ENCODE peak calls at places on chromosome 18, in ten cellular contexts. K, Y, C, X, B, H, R, D, W and U are unnamed samples. For H3K9me3, the result is how much of the 10 kb centered on the place peaks cover.

GRCh38 chr18:53380063-53380639 is 844.3 kb downstream of the MBD2 start:
- DNase-seq in K (no peak), Y (peak), C (peak), X (no peak), B (no peak), H (no peak), R (no peak), D (peak), W (no peak), U (no peak)

GRCh38 chr18:48940854-48941531 is 9.8 kb downstream of the SMAD7 start:
- DNase-seq in K (peak), Y (no peak), C (peak), X (no peak), B (no peak), H (peak), R (peak), D (no peak), W (no peak), U (peak)

GRCh38 chr18:70289351-70290330 is 796 bp downstream of the SOCS6 start:
- DNase-seq in K (no peak), Y (peak), C (peak), X (peak), B (no peak), H (no peak), R (peak), D (peak), W (peak), U (no peak)

GRCh38 chr18:44651453-44651852 is 29.2 kb upstream of the SETBP1 start:
- DNase-seq in K (no peak), Y (peak), C (peak), X (no peak), B (no peak), H (no peak), R (no peak), D (no peak), W (no peak), U (no peak)

GRCh38 chr18:58776084-58776483 is 88.6 kb upstream of the ZNF532 start:
- DNase-seq in K (no peak), Y (no peak), C (no peak), X (no peak), B (no peak), H (no peak), R (no peak), D (no peak), W (no peak), U (no peak)

GRCh38 chr18:54845788-54846187 is 17.5 kb downstream of the RAB27B start:
- DNase-seq in K (no peak), Y (no peak), C (peak), X (no peak), B (no peak), H (no peak), R (no peak), D (no peak), W (no peak), U (no peak)

GRCh38 chr18:5879479-5879882 is 15.8 kb downstream of the TMEM200C start:
- DNase-seq in K (no peak), Y (peak), C (peak), X (no peak), B (no peak), H (no peak), R (no peak), D (peak), W (no peak), U (no peak)

GRCh38 chr18:28189400-28190239 is 12.7 kb upstream of the CDH2 start:
- DNase-seq in K (no peak), Y (peak), C (peak), X (no peak), B (no peak), H (no peak), R (peak), D (peak), W (no peak), U (no peak)

GRCh38 chr18:55265130-55265675 is 305.9 kb upstream of the CCDC68 start:
- DNase-seq in K (no peak), Y (no peak), C (no peak), X (no peak), B (no peak), H (no peak), R (no peak), D (no peak), W (no peak), U (no peak)

GRCh38 chr18:26655010-26655613 is 106.8 kb upstream of the KCTD1 start:
- DNase-seq in K (no peak), Y (no peak), C (peak), X (no peak), B (no peak), H (no peak), R (no peak), D (no peak), W (no peak), U (no peak)

GRCh38 chr18:62877448-62878221 is 162.3 kb downstream of the PHLPP1 start:
- DNase-seq in K (no peak), Y (peak), C (peak), X (no peak), B (no peak), H (no peak), R (no peak), D (peak), W (no peak), U (no peak)

GRCh38 chr18:22503803-22504202 is 86.1 kb upstream of the CTAGE1 start:
- DNase-seq in K (no peak), Y (no peak), C (peak), X (peak), B (no peak), H (no peak), R (no peak), D (no peak), W (no peak), U (no peak)

GRCh38 chr18:62637807-62638687 is 77.3 kb upstream of the PHLPP1 start:
- DNase-seq in K (peak), Y (peak), C (no peak), X (no peak), B (no peak), H (no peak), R (peak), D (peak), W (no peak), U (peak)

GRCh38 chr18:70421471-70421870 is 132.6 kb downstream of the SOCS6 start:
- DNase-seq in K (no peak), Y (no peak), C (no peak), X (no peak), B (no peak), H (peak), R (no peak), D (no peak), W (no peak), U (no peak)

GRCh38 chr18:63979409-63979908 is 9.6 kb downstream of the SERPINB8 start:
- DNase-seq in K (peak), Y (peak), C (peak), X (no peak), B (no peak), H (peak), R (peak), D (peak), W (no peak), U (no peak)

GRCh38 chr18:27785815-27786537 is 391.0 kb downstream of the CDH2 start:
- DNase-seq in K (no peak), Y (no peak), C (no peak), X (no peak), B (no peak), H (no peak), R (no peak), D (no peak), W (no peak), U (no peak)

GRCh38 chr18:1092228-1092627 is 187.6 kb downstream of the ADCYAP1 start:
- DNase-seq in K (no peak), Y (peak), C (no peak), X (no peak), B (no peak), H (no peak), R (no peak), D (peak), W (no peak), U (no peak)

GRCh38 chr18:55651236-55651635 is 63.2 kb upstream of the TCF4 start:
- DNase-seq in K (no peak), Y (no peak), C (peak), X (no peak), B (no peak), H (no peak), R (no peak), D (no peak), W (no peak), U (no peak)

GRCh38 chr18:66510357-66511027 is 93.4 kb downstream of the CDH19 start:
- DNase-seq in K (no peak), Y (no peak), C (no peak), X (no peak), B (no peak), H (no peak), R (no peak), D (no peak), W (no peak), U (no peak)

GRCh38 chr18:31291688-31292087 is 26.3 kb upstream of the DSG1 start:
- DNase-seq in K (no peak), Y (no peak), C (no peak), X (no peak), B (no peak), H (no peak), R (no peak), D (no peak), W (no peak), U (no peak)

GRCh38 chr18:12768622-12769021 is 65.8 kb downstream of the PSMG2 start:
- DNase-seq in K (no peak), Y (no peak), C (peak), X (no peak), B (no peak), H (no peak), R (no peak), D (no peak), W (no peak), U (no peak)

GRCh38 chr18:32906506-32907214 is 133.8 kb upstream of the KLHL14 start:
- DNase-seq in K (no peak), Y (no peak), C (no peak), X (no peak), B (no peak), H (no peak), R (no peak), D (no peak), W (no peak), U (no peak)

GRCh38 chr18:9482790-9483189 is 7.5 kb downstream of the RALBP1 start:
- DNase-seq in K (no peak), Y (no peak), C (no peak), X (no peak), B (no peak), H (no peak), R (no peak), D (no peak), W (no peak), U (no peak)
- H3K9me3 ChIP-seq in K (under half), Y (under half), C (under half), X (under half), B (under half), H (under half), R (under half), D (under half), W (under half), U (under half)

DNA sequence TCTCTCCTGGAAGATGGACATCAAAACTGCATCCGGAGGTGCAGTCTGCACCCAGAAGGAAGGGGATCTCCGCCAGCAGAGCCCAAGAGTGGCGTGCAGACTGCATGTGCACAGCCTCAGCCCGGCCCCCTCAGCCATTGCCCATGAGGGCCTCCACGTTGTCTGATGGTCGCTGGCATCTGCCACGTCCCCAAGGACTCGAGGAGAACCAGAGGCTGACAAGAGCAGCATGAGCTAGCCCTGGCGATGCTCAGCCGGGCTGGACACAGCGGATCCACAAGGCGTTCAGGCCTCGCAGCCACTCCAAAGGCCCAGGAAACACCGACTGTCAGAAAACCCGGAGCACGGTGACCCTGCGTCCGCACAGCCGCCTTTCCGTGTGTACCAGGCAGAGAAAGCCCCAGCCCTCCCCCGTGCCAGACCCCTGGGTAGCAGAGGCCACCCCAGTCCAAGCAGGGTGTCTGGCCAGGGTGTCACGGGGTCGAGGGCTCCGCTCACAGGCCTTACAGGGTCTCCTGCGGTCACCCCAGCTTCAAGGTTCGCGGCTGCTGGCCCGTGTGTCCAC is 48.3 kb downstream of the SLC66A2 start:
- DNase-seq in K (no peak), Y (no peak), C (no peak), X (no peak), B (no peak), H (peak), R (no peak), D (no peak), W (peak), U (peak)
- H3K9me3 ChIP-seq in K (under half), Y (under half), C (under half), X (under half), B (under half), H (under half), R (under half), D (under half), W (under half), U (under half)

DNA sequence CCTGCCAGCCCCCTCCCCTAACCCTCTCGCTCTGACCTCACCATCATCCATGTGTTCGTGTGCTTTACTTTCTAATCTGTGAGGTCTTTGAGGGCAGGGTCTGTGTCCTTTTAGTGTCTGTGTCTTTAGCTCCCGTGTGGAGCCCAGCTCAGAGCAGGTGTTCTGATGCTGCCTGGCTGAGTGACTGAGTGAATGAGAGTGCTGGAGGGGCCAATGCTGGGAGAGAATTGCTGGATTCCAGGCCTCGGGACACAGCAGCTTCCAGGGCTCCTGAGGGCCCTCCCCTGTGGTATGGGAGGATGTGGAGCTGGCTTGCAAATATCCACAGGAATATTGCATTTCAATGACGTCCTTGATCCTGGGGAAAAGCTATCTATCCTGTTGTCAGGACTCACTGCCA is 160.6 kb downstream of the ANKRD30B start:
- DNase-seq in K (no peak), Y (no peak), C (no peak), X (no peak), B (no peak), H (no peak), R (no peak), D (no peak), W (no peak), U (no peak)
- H3K9me3 ChIP-seq in K (under half), Y (under half), C (under half), X (under half), B (under half), H (under half), R (under half), D (under half), W (under half), U (under half)

GRCh38 chr18:68282232-68282631 is 432.7 kb downstream of the TMX3 start:
- DNase-seq in K (no peak), Y (no peak), C (no peak), X (no peak), B (no peak), H (no peak), R (no peak), D (no peak), W (no peak), U (no peak)

GRCh38 chr18:68288408-68288807 is 426.5 kb downstream of the TMX3 start:
- DNase-seq in K (no peak), Y (no peak), C (no peak), X (no peak), B (no peak), H (no peak), R (no peak), D (no peak), W (no peak), U (no peak)

GRCh38 chr18:68284236-68284635 is 430.7 kb downstream of the TMX3 start:
- DNase-seq in K (no peak), Y (no peak), C (no peak), X (no peak), B (no peak), H (no peak), R (no peak), D (no peak), W (no peak), U (no peak)
- H3K9me3 ChIP-seq in K (under half), Y (under half), C (under half), X (under half), B (under half), H (under half), R (under half), D (under half), W (under half), U (under half)

DNA sequence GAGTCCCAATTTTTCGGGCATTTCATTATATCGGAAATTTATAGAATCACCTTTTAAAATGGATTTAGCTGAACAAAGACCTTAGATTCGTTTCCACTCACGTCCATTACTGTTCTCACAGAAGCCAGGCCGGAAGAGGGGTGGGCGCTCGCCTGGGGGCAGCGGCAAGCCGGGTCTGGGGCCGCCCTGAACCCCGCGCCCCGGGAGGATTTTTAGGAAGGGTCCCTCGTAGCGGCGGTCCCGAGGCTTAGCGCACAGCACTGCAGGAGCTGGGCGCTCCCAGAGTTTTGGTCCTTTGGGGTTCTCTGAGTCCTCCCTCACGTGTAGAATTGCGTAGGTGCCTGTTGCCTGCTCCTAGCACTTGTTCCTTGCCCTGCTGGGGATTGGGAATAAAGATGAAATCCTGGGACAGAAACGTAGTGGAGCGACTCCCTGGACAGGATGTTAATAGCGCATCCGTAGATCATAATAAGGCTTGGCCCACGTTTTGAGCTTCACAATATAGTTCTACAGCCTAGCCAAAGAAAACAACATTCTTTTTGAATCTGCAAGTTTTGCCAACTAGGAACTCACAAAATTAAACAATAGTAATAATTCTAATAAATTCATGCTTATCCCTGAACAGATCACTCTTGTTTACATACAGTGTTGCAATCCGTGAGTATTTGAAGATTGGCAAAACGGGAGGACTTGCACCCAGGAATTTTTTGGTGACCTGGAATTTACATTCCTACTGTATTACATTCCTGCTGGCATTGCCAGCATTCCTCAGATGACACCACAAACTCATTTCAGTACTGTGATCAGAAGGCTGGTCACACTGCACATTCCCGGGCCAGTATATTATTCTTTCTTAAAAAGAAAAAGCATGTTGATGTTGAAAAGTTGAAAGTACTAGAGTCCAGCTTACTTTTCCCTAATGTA is 880 bp downstream of the C18orf63 start:
- DNase-seq in K (no peak), Y (peak), C (peak), X (no peak), B (no peak), H (peak), R (no peak), D (no peak), W (no peak), U (no peak)
- H3K9me3 ChIP-seq in K (under half), Y (under half), C (under half), X (under half), B (under half), H (under half), R (under half), D (under half), W (under half), U (under half)

DNA sequence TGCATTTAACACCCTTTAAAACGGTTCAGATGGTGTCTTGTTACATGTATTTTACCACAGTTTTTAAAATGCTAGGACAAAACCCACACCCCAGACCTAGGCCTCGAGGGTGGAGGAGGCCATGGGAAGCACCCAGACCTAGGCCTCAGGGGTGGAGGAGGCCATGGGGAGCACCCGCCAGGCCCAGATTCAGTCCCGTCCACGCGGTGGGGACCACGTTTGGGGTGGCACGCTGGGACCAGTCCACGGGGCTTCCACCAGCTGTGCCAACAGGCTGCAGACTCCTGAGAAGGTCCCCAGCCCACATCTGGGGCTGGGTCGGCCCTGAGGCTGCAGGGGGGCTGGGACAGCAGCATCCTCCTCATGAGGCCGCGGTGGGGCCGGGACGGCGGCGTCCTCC is 63.4 kb downstream of the SLC66A2 start:
- DNase-seq in K (no peak), Y (no peak), C (no peak), X (no peak), B (no peak), H (peak), R (no peak), D (no peak), W (peak), U (no peak)
- H3K9me3 ChIP-seq in K (under half), Y (under half), C (under half), X (under half), B (under half), H (under half), R (under half), D (under half), W (under half), U (under half)

DNA sequence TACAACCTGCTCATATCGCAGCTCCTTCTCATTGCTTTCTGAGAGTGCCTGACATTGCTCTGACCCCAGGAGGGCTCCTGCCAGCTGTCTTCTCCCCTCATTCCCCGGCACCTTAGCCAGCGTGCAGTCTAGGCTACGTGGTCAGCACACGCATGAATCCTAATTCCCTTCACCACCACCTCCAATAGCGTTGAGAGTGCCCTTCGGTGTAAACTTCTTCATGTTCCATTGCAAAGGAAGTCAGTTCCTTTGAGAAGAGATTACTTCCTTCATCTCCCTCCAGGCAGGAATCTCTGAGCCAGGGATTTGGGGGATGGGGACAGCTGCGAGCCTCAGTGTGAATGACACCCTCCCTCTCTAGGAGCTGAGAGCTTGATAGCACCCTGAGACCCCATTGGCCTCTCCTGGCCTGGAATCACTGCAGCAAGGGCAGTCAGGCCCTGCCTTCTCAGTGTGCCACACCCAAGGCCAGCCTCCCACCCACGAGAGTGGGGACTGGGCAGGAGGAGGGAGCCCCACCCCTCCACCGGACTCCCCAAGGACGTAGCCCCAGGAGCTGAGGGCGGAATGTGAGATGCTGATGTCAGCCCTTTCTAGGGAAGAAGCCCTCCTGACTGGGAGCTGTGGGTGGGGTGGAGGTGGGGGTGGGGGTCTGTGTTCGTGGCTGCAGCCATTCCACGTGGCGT is 53.4 kb downstream of the SLC66A2 start:
- DNase-seq in K (no peak), Y (no peak), C (no peak), X (no peak), B (no peak), H (peak), R (no peak), D (no peak), W (no peak), U (no peak)
- H3K9me3 ChIP-seq in K (under half), Y (under half), C (under half), X (under half), B (under half), H (under half), R (under half), D (under half), W (under half), U (under half)